ENCODE peak calls at places on chromosomes 3 and 15, in eight cellular contexts. Z, J, M, Q, R, F, C and U are unnamed samples.

GRCh38 chr3:14540821-14541385 is 761 bp upstream of the GRIP2 start:
- DNase-seq in Q (no peak), J (no peak), R (no peak), Z (no peak), C (no peak), F (no peak), M (no peak), U (peak)

GRCh38 chr15:63974036-63974435 is 72.2 kb downstream of the DAPK2 start:
- DNase-seq in F (no peak), Z (no peak), C (no peak), R (no peak), M (no peak), J (no peak), Q (no peak), U (no peak)

GRCh38 chr3:100042144-100042543 is 72.2 kb downstream of the FILIP1L start:
- DNase-seq in R (peak), Q (no peak), F (no peak), M (no peak), Z (no peak), C (no peak), J (peak), U (no peak)

GRCh38 chr3:78660958-78661357 is 1106.8 kb downstream of the ROBO1 start:
- DNase-seq in R (peak), J (no peak), C (no peak), Q (no peak), F (no peak), Z (no peak), M (no peak), U (no peak)

GRCh38 chr3:158696618-158697017 is 24.2 kb upstream of the LXN start:
- DNase-seq in J (peak), M (no peak), R (peak), C (no peak), Q (no peak), F (no peak), Z (no peak), U (no peak)

GRCh38 chr15:47991376-47991775 is 129.4 kb upstream of the SLC24A5 start:
- DNase-seq in Z (no peak), M (no peak), R (peak), C (no peak), F (no peak), J (no peak), Q (no peak), U (no peak)

GRCh38 chr3:147413712-147414325 is 4.7 kb downstream of the ZIC1 start:
- DNase-seq in J (no peak), C (no peak), F (no peak), M (peak), Z (no peak), R (no peak), Q (peak), U (no peak)

GRCh38 chr15:40743921-40744809 is 10.9 kb downstream of the RMDN3 start:
- DNase-seq in C (no peak), Q (no peak), F (no peak), M (no peak), R (peak), Z (no peak), J (no peak), U (no peak)

GRCh38 chr15:101129851-101130250 is 122.0 kb downstream of the CHSY1 start:
- DNase-seq in C (no peak), J (no peak), Q (no peak), Z (no peak), F (no peak), R (no peak), M (no peak), U (no peak)

GRCh38 chr15:101126618-101127502 is 125.0 kb downstream of the CHSY1 start:
- DNase-seq in R (peak), C (no peak), J (peak), Q (no peak), F (no peak), M (peak), Z (no peak), U (peak)

GRCh38 chr15:101128191-101128590 is 123.7 kb downstream of the CHSY1 start:
- DNase-seq in Q (no peak), J (peak), F (no peak), M (no peak), R (peak), Z (no peak), C (no peak), U (peak)

GRCh38 chr15:101128696-101129095 is 123.2 kb downstream of the CHSY1 start:
- DNase-seq in J (no peak), C (no peak), R (no peak), Z (no peak), F (no peak), Q (no peak), M (no peak), U (peak)

DNA sequence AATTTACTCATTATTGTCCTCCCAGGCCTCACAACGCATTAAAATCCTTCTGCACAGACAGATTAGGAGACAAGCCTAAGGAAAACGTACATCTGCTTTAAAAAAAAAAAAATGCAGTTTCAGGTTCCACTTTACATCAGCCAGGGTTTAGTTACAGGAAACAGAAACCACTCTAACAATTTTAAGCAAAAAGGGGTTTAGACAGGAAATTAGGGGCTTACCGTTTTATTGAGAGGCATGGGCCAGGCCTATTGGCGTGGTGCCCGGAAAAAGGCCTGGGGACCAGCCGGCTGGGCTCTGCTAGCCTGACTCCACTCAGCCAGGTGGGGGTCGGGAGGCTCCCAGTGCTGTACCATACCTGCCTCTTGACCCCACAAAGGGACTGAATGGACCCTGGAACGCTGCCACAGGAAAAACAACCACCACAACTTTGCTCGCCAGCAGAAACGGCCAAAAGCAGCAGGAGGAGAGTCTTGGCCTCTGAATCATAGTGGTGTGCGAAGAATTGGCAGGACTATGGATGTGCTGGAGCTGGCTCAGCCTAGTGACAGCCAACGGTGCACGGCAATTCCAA is 124.3 kb downstream of the CHSY1 start:
- DNase-seq in M (no peak), Z (peak), F (peak), R (peak), J (peak), C (no peak), Q (no peak), U (peak)
- H3K9ac ChIP-seq in M (no peak), Z (peak), F (no peak), R (peak), J (peak), C (no peak), Q (no peak), U (no peak)

GRCh38 chr3:74630602-74631001 is 16.1 kb upstream of the CNTN3 start:
- DNase-seq in J (no peak), Z (no peak), F (no peak), C (no peak), M (no peak), Q (no peak), R (peak), U (no peak)
- TF ChIP-seq CTCF in J (no peak), Z (no peak), F (no peak), C (no peak), M (peak), Q (peak), R (peak), U (peak)

GRCh38 chr15:101246391-101246790 is 5.5 kb downstream of the CHSY1 start:
- DNase-seq in F (no peak), R (no peak), M (no peak), Q (no peak), Z (no peak), J (no peak), C (no peak), U (no peak)
- H3K9ac ChIP-seq in F (no peak), R (no peak), M (no peak), Q (no peak), Z (no peak), J (no peak), C (no peak), U (no peak)

GRCh38 chr15:61070111-61070901 is 158.8 kb downstream of the RORA start:
- DNase-seq in M (no peak), F (no peak), J (no peak), Q (no peak), C (no peak), R (no peak), Z (no peak), U (no peak)
- TF ChIP-seq CTCF in M (no peak), F (no peak), J (no peak), Q (no peak), C (no peak), R (no peak), Z (no peak), U (no peak)

DNA sequence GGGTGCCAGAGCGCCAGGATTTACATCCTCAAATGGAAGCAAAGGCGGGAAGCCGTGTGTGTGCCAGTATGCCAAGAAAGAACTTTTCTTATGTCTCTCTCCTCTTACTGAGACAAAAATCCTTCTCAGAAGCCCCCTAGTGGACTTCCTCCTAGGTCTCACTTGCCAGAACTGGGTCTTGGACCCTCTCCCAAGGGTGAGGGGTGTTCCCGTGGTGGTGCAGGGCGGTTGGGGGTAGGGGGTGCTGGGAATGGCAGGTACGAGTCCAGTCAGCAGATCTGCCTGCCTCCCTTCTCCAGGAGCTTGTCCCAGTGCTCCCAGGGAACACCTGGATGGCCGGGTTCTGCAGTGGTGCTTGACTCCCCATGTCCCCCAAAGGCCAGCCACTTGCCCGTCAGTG is 52.0 kb downstream of the CORO2B start:
- DNase-seq in F (no peak), Z (no peak), R (no peak), Q (no peak), M (no peak), C (no peak), J (no peak), U (no peak)
- H3K9ac ChIP-seq in F (no peak), Z (no peak), R (no peak), Q (no peak), M (no peak), C (no peak), J (no peak), U (no peak)

GRCh38 chr15:57079446-57079845 is 161.0 kb downstream of the TCF12 start:
- DNase-seq in R (no peak), F (no peak), Z (no peak), Q (no peak), J (no peak), M (peak), C (no peak), U (no peak)
- TF ChIP-seq CTCF in R (no peak), F (no peak), Z (no peak), Q (peak), J (no peak), M (peak), C (peak), U (no peak)

GRCh38 chr15:75823860-75824613 is 19.2 kb upstream of the UBE2Q2 start:
- DNase-seq in J (peak), C (no peak), Z (no peak), Q (peak), M (peak), F (no peak), R (no peak), U (no peak)
- H3K9ac ChIP-seq in J (peak), C (no peak), Z (no peak), Q (no peak), M (no peak), F (no peak), R (no peak), U (no peak)

GRCh38 chr3:56800373-56801150 is 1.2 kb downstream of the ARHGEF3 start:
- DNase-seq in F (no peak), J (peak), C (no peak), M (no peak), Q (no peak), R (no peak), Z (no peak), U (peak)
- TF ChIP-seq CTCF in F (no peak), J (no peak), C (no peak), M (no peak), Q (no peak), R (no peak), Z (no peak), U (no peak)

DNA sequence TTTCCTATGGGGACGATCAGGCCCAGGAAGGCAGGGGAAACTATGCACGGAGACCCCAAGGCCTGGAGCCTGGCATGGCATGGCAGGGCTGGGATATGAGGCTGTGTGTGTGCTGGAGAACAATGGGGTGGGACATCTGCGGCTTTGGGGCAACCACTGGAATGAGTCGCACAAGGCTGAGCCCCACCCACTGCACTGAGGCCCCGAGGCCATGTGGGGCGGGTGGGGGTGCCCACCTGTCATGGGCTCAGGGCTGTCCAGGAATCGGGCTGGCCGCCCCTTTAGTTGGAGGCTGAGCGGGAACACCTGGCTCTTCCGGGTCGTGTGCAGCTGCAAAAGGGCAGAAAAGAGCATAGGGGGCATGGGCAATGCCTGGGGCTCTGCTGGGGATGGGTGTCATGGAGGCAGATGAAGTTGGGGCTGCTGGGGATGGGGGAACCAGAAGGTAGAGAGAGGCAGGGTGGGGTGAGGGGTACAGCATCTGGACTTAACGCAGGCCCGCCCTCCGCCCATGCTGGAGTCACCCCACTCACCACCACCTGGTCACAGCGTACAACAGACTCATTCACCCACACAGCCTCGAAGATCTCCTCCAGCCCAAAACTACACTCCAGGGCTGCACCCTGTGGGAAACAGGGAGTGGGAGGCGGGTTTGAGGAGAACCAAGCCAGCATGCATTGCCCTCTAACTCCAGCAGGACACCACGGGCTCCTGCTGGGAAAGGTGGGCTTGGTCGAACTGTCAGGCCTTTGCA is 31.1 kb downstream of the PLXND1 start:
- DNase-seq in Q (no peak), C (no peak), R (no peak), J (no peak), Z (no peak), F (no peak), M (no peak), U (no peak)
- H3K9ac ChIP-seq in Q (no peak), C (no peak), R (no peak), J (no peak), Z (no peak), F (no peak), M (no peak), U (no peak)

GRCh38 chr3:164537485-164537884 is 540.8 kb downstream of the SI start:
- DNase-seq in R (no peak), J (no peak), C (no peak), Q (no peak), Z (no peak), F (no peak), M (no peak), U (no peak)
- TF ChIP-seq CTCF in R (no peak), J (no peak), C (no peak), Q (no peak), Z (no peak), F (no peak), M (no peak), U (no peak)